ENCODE peak calls at places on chromosomes 4 and X, in eight cellular contexts. X is HFF-Myc; L is fibroblast of the conjunctiva; J is fibroblast of mammary gland; F is GM10248; G is neural crest cell; Y is GM23248; D is activated T-helper 1 cell treated with anti-CD3 and anti-CD28 coated beads, Interleukin-12 subunit alpha, Interleukin-12 subunit beta, Interleukin-2, Interleukin-4 antibody, amounts not matched to agents 30 ng/mL and 10 ng/mL and 1 ng/mL, durations not matched to agents 14 hours and 24 hours and 36 hours. S is an unnamed sample.

GRCh38 chr4:1402516-1403101 is 3.6 kb downstream of the NKX1-1 start:
- DNase-seq in F (no peak), Y (peak; percentile 42), D (no peak), J (no peak), G (no peak), X (no peak), L (no peak), S (peak; percentile 54)

GRCh38 chrX:20382518-20383291 is 116.0 kb upstream of the RPS6KA3 start:
- DNase-seq in X (no peak), Y (peak; percentile 41), F (peak; percentile 12), D (no peak), L (no peak), J (no peak), G (no peak), S (no peak)

GRCh38 chr4:147730333-147730732 is 1.6 kb upstream of the ARHGAP10 start:
- DNase-seq in D (no peak), J (no peak), Y (peak; percentile 36), F (no peak), G (no peak), L (no peak), X (no peak), S (peak; percentile 26)

GRCh38 chrX:119488749-119489148 is 20.5 kb downstream of the SLC25A5 start:
- DNase-seq in X (no peak), L (no peak), G (peak; percentile 42), J (peak; percentile 59), F (peak; percentile 34), Y (peak; percentile 64), D (peak; percentile 6), S (peak; percentile 38)

GRCh38 chr4:32745351-32745750 is 2025.2 kb downstream of the PCDH7 start:
- DNase-seq in J (no peak), F (no peak), Y (no peak), L (no peak), X (no peak), G (no peak), D (no peak), S (no peak)

GRCh38 chr4:155703486-155704227 is 37.0 kb downstream of the GUCY1A1 start:
- DNase-seq in J (peak; percentile 59), G (no peak), D (no peak), X (no peak), F (no peak), L (no peak), Y (peak; percentile 38), S (no peak)

GRCh38 chr4:108714880-108715279 is 48.0 kb downstream of the ETNPPL start:
- DNase-seq in J (no peak), L (no peak), Y (no peak), X (no peak), F (no peak), D (no peak), G (no peak), S (no peak)

GRCh38 chr4:38565271-38566199 is 98.5 kb upstream of the KLF3 start:
- DNase-seq in Y (peak; percentile 57), F (no peak), L (peak; percentile 43), G (no peak), J (peak; percentile 36), X (no peak), D (no peak), S (no peak)

GRCh38 chrX:76453737-76454406 is 26.4 kb downstream of the MAGEE1 start:
- DNase-seq in X (no peak), L (no peak), D (no peak), G (no peak), F (no peak), Y (no peak), J (no peak), S (peak; percentile 3)

GRCh38 chr4:32117696-32118095 is 1397.5 kb downstream of the PCDH7 start:
- DNase-seq in L (no peak), G (no peak), F (no peak), Y (no peak), J (no peak), D (no peak), X (no peak), S (no peak)

GRCh38 chrX:55488559-55489314 is 911 bp downstream of the USP51 start:
- DNase-seq in X (no peak), L (no peak), G (peak; percentile 34), J (peak; percentile 59), Y (peak; percentile 80), F (peak; percentile 53), D (peak; percentile 55), S (peak; percentile 89)

GRCh38 chr4:82044141-82044993 is 329.4 kb downstream of the HNRNPD start:
- DNase-seq in X (no peak), D (no peak), Y (peak; percentile 71), J (peak; percentile 24), G (peak; percentile 64), L (peak; percentile 13), F (no peak), S (peak; percentile 95)

GRCh38 chrX:68848189-68848940 is 19.5 kb downstream of the EFNB1 start:
- DNase-seq in F (no peak), D (no peak), X (no peak), G (no peak), Y (no peak), J (no peak), L (no peak), S (no peak)

GRCh38 chr4:134905061-134905460 is 703.5 kb upstream of the PABPC4L start:
- DNase-seq in F (no peak), J (no peak), X (no peak), D (no peak), Y (no peak), G (no peak), L (no peak), S (no peak)

GRCh38 chrX:111869639-111870034 is 6.3 kb upstream of the TRPC5OS start:
- DNase-seq in J (peak; percentile 43), D (no peak), Y (peak; percentile 55), F (peak; percentile 8), G (peak; percentile 52), X (no peak), L (peak; percentile 33), S (peak; percentile 49)

S was measured in retina.